ENCODE peak calls at places on chromosomes 7 and 10, in eight cellular contexts. M is mucosa of descending colon, E is heart right ventricle, I is GM12865, D is IMR-90, H is endodermal cell, L is heart left ventricle, V is bronchial epithelial cell. Z is an unnamed sample.

GRCh38 chr10:103859161-103860141 is 4.1 kb upstream of the SH3PXD2A start:
- DNase-seq in I (peak), H (peak), E (peak), M (no peak), D (peak), V (peak), L (peak), Z (no peak)

GRCh38 chr7:73674468-73675124 is 7.0 kb downstream of the VPS37D start:
- DNase-seq in V (no peak), D (no peak), I (no peak), M (no peak), E (no peak), L (no peak), H (no peak), Z (no peak)

GRCh38 chr7:30931927-30932540 is 20.4 kb downstream of the AQP1 start:
- DNase-seq in E (no peak), V (no peak), M (no peak), H (no peak), D (no peak), I (no peak), L (no peak), Z (no peak)

GRCh38 chr10:11154809-11155208 is 137.1 kb downstream of the CELF2 start:
- DNase-seq in I (no peak), V (peak), E (no peak), D (peak), L (no peak), H (no peak), M (no peak), Z (no peak)

GRCh38 chr7:30634634-30635201 is 40.0 kb downstream of the GARS1 start:
- DNase-seq in D (no peak), V (no peak), E (no peak), I (no peak), M (no peak), H (no peak), L (no peak), Z (no peak)

GRCh38 chr10:110646417-110647135 is 2.4 kb downstream of the RBM20 start:
- DNase-seq in M (no peak), D (no peak), V (no peak), H (no peak), L (no peak), E (no peak), I (no peak), Z (no peak)

GRCh38 chr7:28854750-28855074 is 103.4 kb downstream of the TRIL start:
- DNase-seq in V (no peak), L (no peak), H (no peak), E (no peak), I (no peak), M (no peak), D (peak), Z (no peak)

GRCh38 chr10:91702586-91703088 is 69.8 kb upstream of the PPP1R3C start:
- DNase-seq in E (no peak), V (no peak), H (no peak), L (no peak), I (no peak), M (no peak), D (no peak), Z (no peak)

GRCh38 chr7:102434039-102434481 is 685 bp downstream of the ORAI2 start:
- DNase-seq in M (no peak), V (no peak), E (no peak), D (peak), H (peak), I (no peak), L (no peak), Z (no peak)

GRCh38 chr7:27605689-27606269 is 56.9 kb downstream of the HIBADH start:
- DNase-seq in H (no peak), L (no peak), V (peak), M (no peak), E (no peak), D (peak), I (peak), Z (no peak)

GRCh38 chr10:18005445-18005780 is 53.7 kb downstream of the SLC39A12 start:
- DNase-seq in D (no peak), V (no peak), I (no peak), H (no peak), L (no peak), E (no peak), M (no peak), Z (no peak)

GRCh38 chr10:43218206-43218950 is 48.5 kb downstream of the RASGEF1A start:
- DNase-seq in H (no peak), D (no peak), V (no peak), L (peak), M (peak), I (no peak), E (no peak), Z (no peak)

GRCh38 chr10:114281461-114281860 is 42.4 kb downstream of the VWA2 start:
- DNase-seq in V (peak), E (no peak), I (no peak), L (peak), H (no peak), M (no peak), D (no peak), Z (no peak)

GRCh38 chr10:34102917-34103506 is 712.1 kb downstream of the PARD3 start:
- DNase-seq in I (no peak), D (peak), L (no peak), H (no peak), E (no peak), M (no peak), V (no peak), Z (no peak)

GRCh38 chr10:103659674-103660363 is 166.3 kb downstream of the NEURL1 start:
- DNase-seq in H (peak), L (peak), I (peak), D (peak), V (no peak), M (peak), E (peak), Z (peak)

GRCh38 chr7:148664319-148664718 is 34.4 kb upstream of the CUL1 start:
- DNase-seq in I (no peak), E (peak), H (no peak), M (no peak), L (peak), V (no peak), D (peak), Z (peak)

GRCh38 chr7:73770002-73770859 is at the start of gene CLDN3:
- DNase-seq in V (no peak), D (no peak), M (peak), I (no peak), E (no peak), L (no peak), H (peak), Z (no peak)

GRCh38 chr7:139698879-139699278 is 78.9 kb downstream of the HIPK2 start:
- DNase-seq in L (no peak), E (no peak), I (no peak), H (no peak), D (no peak), V (no peak), M (no peak), Z (no peak)
- H3K4me3 ChIP-seq in L (no peak), E (no peak), I (no peak), H (no peak), D (no peak), V (no peak), M (no peak), Z (no peak)

GRCh38 chr7:123961731-123962130 is 36.7 kb downstream of the SPAM1 start:
- DNase-seq in H (no peak), M (no peak), I (peak), V (peak), E (no peak), D (no peak), L (no peak), Z (no peak)
- H3K4me3 ChIP-seq in H (no peak), M (no peak), I (no peak), V (no peak), E (no peak), D (no peak), L (no peak), Z (no peak)

GRCh38 chr10:132452651-132453469 is 55.9 kb downstream of the PWWP2B start:
- DNase-seq in E (peak), V (peak), I (peak), L (peak), D (peak), M (peak), H (peak), Z (peak)

GRCh38 chr10:132451506-132452215 is 54.7 kb downstream of the PWWP2B start:
- DNase-seq in I (no peak), H (peak), L (peak), V (peak), D (no peak), M (peak), E (no peak), Z (no peak)

GRCh38 chr10:132454296-132455198 is 57.5 kb downstream of the PWWP2B start:
- DNase-seq in I (no peak), V (no peak), M (peak), L (peak), E (no peak), H (no peak), D (no peak), Z (no peak)

GRCh38 chr10:132452216-132452650 is 55.2 kb downstream of the PWWP2B start:
- DNase-seq in M (no peak), I (no peak), D (no peak), L (peak), V (no peak), E (no peak), H (peak), Z (no peak)

DNA sequence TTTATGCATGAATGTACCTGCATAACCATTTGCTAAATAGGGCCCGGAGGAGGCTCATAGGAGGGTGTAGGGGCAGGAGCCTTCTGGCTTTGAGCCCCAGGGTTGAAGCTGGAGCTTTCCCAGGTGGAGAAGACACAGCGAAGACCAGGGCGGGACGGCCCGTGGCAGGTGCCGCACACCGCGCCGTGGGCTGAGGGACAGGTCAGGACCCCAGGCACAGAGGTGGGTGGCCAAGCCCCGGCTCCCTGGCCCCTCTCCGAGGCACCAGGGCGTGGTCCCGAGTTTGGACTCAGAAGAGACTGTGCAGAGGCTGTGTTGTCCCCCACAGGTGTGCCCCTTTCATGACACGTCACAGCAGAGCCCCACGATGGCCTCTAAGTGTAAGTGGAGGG is 56.5 kb downstream of the PWWP2B start:
- DNase-seq in M (peak), D (no peak), L (peak), H (no peak), V (no peak), I (no peak), E (no peak), Z (no peak)
- H3K4me3 ChIP-seq in M (no peak), D (peak), L (peak), H (no peak), V (no peak), I (no peak), E (peak), Z (peak)

DNA sequence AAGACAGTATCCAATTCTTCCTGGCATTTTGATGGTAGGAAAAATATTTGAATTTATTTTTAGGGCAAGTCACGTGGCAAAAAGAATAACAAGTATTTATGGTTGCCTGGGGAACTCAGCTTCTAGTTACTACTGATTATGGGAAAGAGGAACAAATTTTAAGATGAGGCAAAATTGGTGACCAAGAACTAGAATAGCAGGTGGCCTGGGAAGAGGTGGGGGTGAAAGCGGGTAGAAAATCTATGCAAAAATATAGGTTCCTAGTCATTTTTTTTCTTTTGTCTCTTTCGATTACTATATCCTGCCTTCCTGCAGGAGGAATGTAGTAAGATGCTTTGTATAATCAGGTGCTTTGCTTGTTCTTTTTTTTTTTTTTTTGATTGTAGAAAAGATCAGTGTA is 27.8 kb downstream of the ENTPD1 start:
- DNase-seq in H (no peak), D (no peak), E (no peak), V (no peak), M (no peak), L (no peak), I (peak), Z (no peak)
- H3K4me3 ChIP-seq in H (no peak), D (no peak), E (no peak), V (no peak), M (no peak), L (no peak), I (peak), Z (no peak)

GRCh38 chr7:96738705-96739104 is 29.1 kb upstream of the SEM1 start:
- DNase-seq in I (no peak), M (no peak), V (no peak), D (no peak), E (no peak), H (no peak), L (no peak), Z (no peak)
- H3K4me3 ChIP-seq in I (no peak), M (no peak), V (no peak), D (no peak), E (no peak), H (no peak), L (no peak), Z (no peak)